ENCODE peak calls at places on chromosomes 13 and 19, in eight cellular contexts. C, N, Q, O, A, U, S and T are unnamed samples.

GRCh38 chr13:60453490-60453889 is 56.5 kb downstream of the TDRD3 start:
- DNase-seq in Q (no peak), O (no peak), C (no peak), N (no peak), U (no peak), A (no peak), S (no peak), T (no peak)

GRCh38 chr13:114282143-114282685 is 813 bp downstream of the UPF3A start:
- DNase-seq in A (peak; percentile 84), N (peak; percentile 29), U (peak; percentile 90), O (peak; percentile 59), Q (no peak), C (peak; percentile 36), S (peak; percentile 51), T (peak; percentile 48)

GRCh38 chr13:110517505-110518149 is 43.9 kb downstream of the RAB20 start:
- DNase-seq in O (no peak), S (no peak), N (no peak), U (no peak), A (no peak), C (no peak), Q (no peak), T (no peak)

GRCh38 chr19:30754162-30754561 is 382.0 kb downstream of the ZNF536 start:
- DNase-seq in U (no peak), C (no peak), A (no peak), O (no peak), Q (no peak), S (no peak), N (no peak), T (no peak)

GRCh38 chr19:38278751-38279150 is 14.4 kb downstream of the SPINT2 start:
- DNase-seq in N (no peak), A (no peak), O (no peak), Q (no peak), U (no peak), S (no peak), C (no peak), T (no peak)

GRCh38 chr13:43229506-43229905 is 206.1 kb downstream of the DNAJC15 start:
- DNase-seq in Q (no peak), S (no peak), A (no peak), C (no peak), U (no peak), O (no peak), N (no peak), T (no peak)

GRCh38 chr13:93945621-93946020 is 533.9 kb downstream of the DCT start:
- DNase-seq in C (no peak), Q (no peak), N (no peak), U (no peak), O (no peak), S (no peak), A (no peak), T (no peak)

GRCh38 chr19:49165111-49165750 is 7.6 kb downstream of the TRPM4 start:
- DNase-seq in A (peak; percentile 77), U (no peak), O (no peak), C (no peak), N (peak; percentile 42), S (no peak), Q (no peak), T (no peak)

GRCh38 chr13:110841846-110842245 is 73.0 kb downstream of the ANKRD10 start:
- DNase-seq in C (no peak), S (no peak), O (no peak), A (no peak), Q (no peak), N (no peak), U (no peak), T (peak; percentile 24)

GRCh38 chr13:42548731-42549554 is 25.0 kb upstream of the TNFSF11 start:
- DNase-seq in S (no peak), N (no peak), C (no peak), Q (no peak), A (no peak), O (no peak), U (no peak), T (peak; percentile 7)

GRCh38 chr19:28980236-28980868 is 232.6 kb downstream of the UQCRFS1 start:
- DNase-seq in C (no peak), S (no peak), Q (no peak), U (no peak), N (no peak), A (no peak), O (no peak), T (no peak)

GRCh38 chr13:114110091-114110829 is 22.2 kb downstream of the RASA3 start:
- DNase-seq in S (peak; percentile 25), C (peak; percentile 17), Q (no peak), A (peak; percentile 79), U (peak; percentile 93), N (peak; percentile 30), O (peak; percentile 60), T (peak; percentile 61)

GRCh38 chr13:22325761-22326160 is 654.9 kb downstream of the FGF9 start:
- DNase-seq in C (no peak), N (no peak), A (no peak), S (no peak), Q (no peak), U (no peak), O (no peak), T (no peak)

GRCh38 chr19:53357821-53358581 is 7.5 kb upstream of the ZNF525 start:
- DNase-seq in C (no peak), A (no peak), N (no peak), Q (no peak), O (no peak), S (no peak), U (no peak), T (no peak)

GRCh38 chr13:94110011-94110410 is 369.5 kb downstream of the DCT start:
- DNase-seq in U (no peak), O (no peak), A (no peak), C (no peak), Q (no peak), N (no peak), S (no peak), T (no peak)

GRCh38 chr19:49749055-49749716 is 13.9 kb downstream of the TSKS start:
- DNase-seq in N (no peak), Q (no peak), A (no peak), S (no peak), U (no peak), O (no peak), C (no peak), T (no peak)

GRCh38 chr13:39144391-39144790 is 106.1 kb downstream of the NHLRC3 start:
- DNase-seq in N (no peak), A (no peak), O (no peak), U (no peak), C (no peak), Q (no peak), S (no peak), T (no peak)

GRCh38 chr13:39149896-39150295 is 111.6 kb downstream of the NHLRC3 start:
- DNase-seq in O (no peak), S (no peak), A (no peak), Q (no peak), U (no peak), N (no peak), C (no peak), T (no peak)

GRCh38 chr13:39144941-39145533 is 106.8 kb downstream of the NHLRC3 start:
- DNase-seq in N (peak; percentile 60), Q (no peak), C (peak; percentile 60), U (no peak), A (peak; percentile 75), S (peak; percentile 32), O (peak; percentile 67), T (peak; percentile 43)

DNA sequence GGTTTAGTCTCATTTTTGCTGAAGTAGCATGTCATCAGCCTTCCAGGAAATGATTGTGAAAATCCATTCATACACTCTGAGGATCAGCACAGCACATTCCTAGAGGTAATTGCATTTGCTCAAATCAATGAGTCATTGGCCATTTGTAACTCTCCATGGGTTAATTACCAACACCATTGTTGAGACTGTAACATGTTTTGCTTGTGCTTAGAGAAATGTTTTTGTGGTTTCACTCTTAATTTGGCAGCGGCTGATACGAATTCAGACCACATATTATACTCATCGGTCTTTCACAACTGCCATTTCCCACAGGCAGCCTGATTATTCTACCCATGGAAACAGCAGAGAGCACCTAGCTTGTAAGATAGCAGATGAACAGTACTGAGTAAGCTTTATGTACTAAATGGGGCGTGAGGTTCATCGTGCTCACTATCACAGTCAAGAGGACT is 110.3 kb downstream of the NHLRC3 start:
- DNase-seq in S (no peak), A (no peak), O (no peak), C (no peak), Q (no peak), N (peak; percentile 33), U (no peak), T (peak; percentile 20)
- H3K4me3 ChIP-seq in S (no peak overlapping the region), A (no peak overlapping the region), O (no peak overlapping the region), C (no peak overlapping the region), Q (no peak overlapping the region), N (no peak overlapping the region), U (no peak overlapping the region), T (peak overlapping the region; percentile 6)

GRCh38 chr19:5818594-5818993 is 13.7 kb downstream of the NRTN start:
- DNase-seq in O (no peak), C (no peak), A (no peak), N (no peak), Q (no peak), U (no peak), S (peak; percentile 50), T (no peak)
- H3K27ac ChIP-seq in O (no peak overlapping the region), C (no peak overlapping the region), A (no peak overlapping the region), N (no peak overlapping the region), Q (no peak overlapping the region), U (no peak overlapping the region), S (no peak overlapping the region), T (no peak overlapping the region)

DNA sequence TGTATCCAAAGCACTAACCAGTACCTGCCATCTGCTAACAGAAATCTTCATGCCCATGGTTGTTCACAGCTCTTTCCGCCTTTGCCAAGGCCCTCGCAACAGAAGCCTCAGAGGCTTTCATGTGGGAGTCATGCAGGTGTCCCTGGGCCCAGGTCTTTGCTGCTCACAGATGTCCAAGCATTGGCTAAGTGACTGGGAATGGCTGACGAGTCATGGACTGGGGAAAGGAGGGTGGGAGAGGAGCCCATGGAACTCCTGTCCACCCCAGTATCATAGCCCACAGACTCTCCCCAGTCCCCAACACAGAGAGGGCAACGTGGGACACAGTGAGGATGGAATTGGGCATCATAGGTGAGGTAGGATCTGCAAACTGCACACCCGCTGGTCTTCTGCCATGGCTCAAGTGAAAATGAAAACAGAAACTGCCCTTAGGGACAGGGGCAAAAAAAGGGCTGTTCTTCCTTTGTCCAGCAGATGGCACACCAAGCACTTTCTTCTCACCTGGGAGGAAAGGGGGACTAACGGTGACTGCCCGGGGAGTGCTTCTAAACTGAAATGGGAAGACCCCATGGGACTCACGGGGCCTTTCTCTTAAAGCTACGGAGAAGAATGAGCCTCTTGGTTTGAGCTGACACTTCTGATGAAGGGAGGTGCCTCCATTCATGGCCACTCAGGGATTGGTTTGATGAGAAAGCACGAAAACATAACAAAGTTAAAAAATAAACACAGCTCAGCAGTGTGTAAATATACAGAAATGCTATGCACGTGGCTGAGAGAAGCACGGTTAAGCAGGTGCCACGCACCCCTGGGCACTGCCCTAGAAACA is 11.1 kb upstream of the DHRS12 start:
- DNase-seq in N (peak; percentile 41), C (peak; percentile 72), Q (no peak), A (no peak), S (peak; percentile 60), U (no peak), O (peak; percentile 75), T (peak; percentile 56)
- H3K36me3 ChIP-seq in N (no peaks in the 10 kb centered on the region), C (no peaks in the 10 kb centered on the region), Q (no peaks in the 10 kb centered on the region), A (no peaks in the 10 kb centered on the region), S (no peaks in the 10 kb centered on the region), U (no peaks in the 10 kb centered on the region), O (no peaks in the 10 kb centered on the region), T (no peaks in the 10 kb centered on the region)

DNA sequence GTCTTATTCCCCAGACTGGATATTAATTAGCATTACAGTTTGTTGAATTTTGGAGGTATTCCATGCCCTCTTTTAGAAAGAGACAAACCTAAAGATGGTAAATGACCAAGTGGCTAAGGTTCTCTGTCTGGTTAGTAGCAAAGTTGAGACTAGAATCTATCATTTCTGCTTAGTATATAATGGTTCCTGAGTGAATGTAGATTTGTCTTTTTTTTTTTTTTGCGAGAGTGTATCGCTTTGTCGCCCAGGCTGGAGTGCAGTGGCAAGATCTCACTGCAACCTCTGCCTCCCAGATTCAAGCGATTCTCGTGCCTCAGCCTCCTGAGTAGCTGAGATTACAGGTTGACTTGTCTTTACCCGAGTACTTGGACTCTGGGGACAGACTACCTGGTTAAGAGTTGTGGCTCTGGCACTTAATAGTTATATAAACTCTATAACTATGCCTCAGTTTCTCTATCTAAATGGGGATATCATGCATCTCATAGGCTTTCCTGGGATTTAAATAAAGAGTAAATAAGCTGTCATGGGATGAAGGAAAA is 2.7 kb downstream of the NAA16 start:
- DNase-seq in S (no peak), Q (no peak), C (no peak), U (no peak), N (no peak), O (no peak), A (no peak), T (no peak)
- H3K4me3 ChIP-seq in S (no peak overlapping the region), Q (no peak overlapping the region), C (no peak overlapping the region), U (no peak overlapping the region), N (no peak overlapping the region), O (no peak overlapping the region), A (no peak overlapping the region), T (peak overlapping the region; percentile 96)